ENCODE peak calls at places on chromosomes 3 and 15, in six cellular contexts. I, V, E, N, A and Q are unnamed samples.

GRCh38 chr15:47571241-47571640 is 146.1 kb upstream of the SEMA6D start:
- DNase-seq in V (no peak), E (no peak), I (no peak), N (no peak), A (no peak), Q (no peak)

GRCh38 chr3:50324351-50325144 is 2.0 kb upstream of the HYAL2 start:
- DNase-seq in V (peak), N (peak), E (no peak), A (peak), I (peak), Q (peak)

GRCh38 chr3:18153571-18154173 is 271.5 kb downstream of the SATB1 start:
- DNase-seq in E (no peak), I (no peak), A (no peak), N (no peak), V (peak), Q (peak)

GRCh38 chr15:63463030-63463429 is 41.4 kb upstream of the USP3 start:
- DNase-seq in E (no peak), I (no peak), A (no peak), V (no peak), N (no peak), Q (no peak)

GRCh38 chr15:78023081-78023665 is 54.3 kb downstream of the TBC1D2B start:
- DNase-seq in E (no peak), V (no peak), I (no peak), A (no peak), N (no peak), Q (no peak)

GRCh38 chr3:101779808-101780366 is 876 bp downstream of the NXPE3 start:
- DNase-seq in V (peak), E (no peak), I (no peak), A (no peak), N (no peak), Q (no peak)

GRCh38 chr15:38961886-38962285 is 397.3 kb upstream of the RASGRP1 start:
- DNase-seq in V (no peak), N (no peak), A (no peak), E (no peak), I (no peak), Q (peak)

GRCh38 chr3:164465172-164465571 is 613.1 kb downstream of the SI start:
- DNase-seq in V (no peak), N (no peak), A (no peak), I (no peak), E (no peak), Q (peak)

GRCh38 chr3:11155341-11156025 is 1.2 kb downstream of the HRH1 start:
- DNase-seq in I (peak), E (no peak), N (no peak), A (no peak), V (peak), Q (peak)

GRCh38 chr3:65676592-65676991 is 362.1 kb downstream of the MAGI1 start:
- DNase-seq in E (no peak), A (no peak), N (no peak), I (no peak), V (no peak), Q (no peak)

GRCh38 chr3:196064006-196064405 is 17.9 kb downstream of the TFRC start:
- DNase-seq in V (no peak), E (no peak), A (no peak), N (no peak), I (no peak), Q (no peak)

GRCh38 chr3:66490984-66491383 is 9.8 kb downstream of the LRIG1 start:
- DNase-seq in V (no peak), N (no peak), A (no peak), E (no peak), I (no peak), Q (no peak)

GRCh38 chr3:109187390-109187789 is 50.9 kb downstream of the C3orf85 start:
- DNase-seq in E (no peak), V (no peak), N (no peak), A (no peak), I (no peak), Q (no peak)

GRCh38 chr3:115100172-115100571 is 46.9 kb downstream of the ZBTB20 start:
- DNase-seq in E (no peak), I (no peak), N (no peak), A (no peak), V (peak), Q (peak)

GRCh38 chr15:68200016-68200861 is 4.9 kb downstream of the CALML4 start:
- DNase-seq in I (no peak), N (no peak), V (no peak), E (no peak), A (no peak), Q (no peak)

GRCh38 chr15:98834976-98835375 is 172.6 kb downstream of the PGPEP1L start:
- DNase-seq in A (no peak), V (no peak), N (no peak), I (no peak), E (no peak), Q (no peak)

GRCh38 chr3:46870651-46871050 is 6.9 kb upstream of the PTH1R start:
- DNase-seq in E (no peak), V (no peak), N (no peak), I (no peak), A (no peak), Q (no peak)

GRCh38 chr15:73756947-73757513 is 3.9 kb upstream of the INSYN1 start:
- DNase-seq in N (no peak), V (no peak), E (no peak), A (no peak), I (no peak), Q (no peak)

GRCh38 chr3:186414735-186415419 is 52.8 kb upstream of the DGKG start:
- DNase-seq in V (peak), N (no peak), E (no peak), A (no peak), I (no peak), Q (peak)

GRCh38 chr3:174125267-174125844 is 727.8 kb downstream of the NLGN1 start:
- DNase-seq in I (no peak), E (no peak), A (no peak), N (no peak), V (peak), Q (peak)

GRCh38 chr15:57031605-57032004 is 113.2 kb downstream of the TCF12 start:
- DNase-seq in I (peak), E (no peak), A (no peak), V (peak), N (no peak), Q (peak)

GRCh38 chr3:116981088-116981487 is 271.5 kb downstream of the TUSC7 start:
- DNase-seq in I (no peak), A (no peak), V (no peak), N (no peak), E (no peak), Q (no peak)

GRCh38 chr15:66928101-66928500 is 137.3 kb upstream of the SMAD3 start:
- DNase-seq in E (no peak), V (no peak), I (no peak), N (no peak), A (no peak), Q (no peak)

GRCh38 chr3:172659246-172660002 is 51.4 kb downstream of the NCEH1 start:
- DNase-seq in I (no peak), V (no peak), A (no peak), E (no peak), N (no peak), Q (no peak)

GRCh38 chr3:145953316-145953715 is 207.7 kb downstream of the PLOD2 start:
- DNase-seq in A (no peak), E (no peak), N (no peak), V (peak), I (no peak), Q (no peak)

GRCh38 chr15:33737687-33738606 is 230.3 kb upstream of the CHRM5 start:
- DNase-seq in N (no peak), V (peak), I (no peak), E (no peak), A (no peak), Q (peak)

GRCh38 chr3:158368271-158368670 is 202.7 kb upstream of the MLF1 start:
- DNase-seq in E (no peak), V (no peak), N (no peak), A (no peak), I (no peak), Q (no peak)

GRCh38 chr3:89521328-89521727 is 413.9 kb downstream of the EPHA3 start:
- DNase-seq in E (no peak), N (no peak), A (no peak), I (no peak), V (no peak), Q (no peak)

GRCh38 chr3:147380271-147380995 is 25.9 kb downstream of the ZIC4 start:
- DNase-seq in A (no peak), N (no peak), V (no peak), E (no peak), I (no peak), Q (no peak)